ENCODE peak calls at places on chromosomes 3 and 15, in ten cellular contexts. One of them, this sample, is unnamed.

GRCh38 chr15:61227269-61228024 is 1.7 kb downstream of the RORA start:
- DNase-seq in mesenchymal stem cell: peak; percentile 57
- DNase-seq in activated naive CD8-positive, alpha-beta T cell treated with anti-CD3 and anti-CD28 coated beads, Interleukin-2, amount 50 U/mL, for 24 hours: no peak
- DNase-seq in adrenal gland: peak; percentile 47
- DNase-seq in right atrium auricular region: no peak
- DNase-seq in adipocyte: peak; percentile 70
- DNase-seq in KG1: no peak
- DNase-seq in fibroblast of the aortic adventitia: peak; percentile 55
- DNase-seq in osteocyte: no peak
- DNase-seq in LoVo: peak; percentile 49
- DNase-seq in this sample: no peak

GRCh38 chr3:54817628-54818027 is 110.2 kb downstream of the LRTM1 start:
- DNase-seq in mesenchymal stem cell: peak; percentile 24
- DNase-seq in activated naive CD8-positive, alpha-beta T cell treated with anti-CD3 and anti-CD28 coated beads, Interleukin-2, amount 50 U/mL, for 24 hours: no peak
- DNase-seq in adrenal gland: no peak
- DNase-seq in right atrium auricular region: no peak
- DNase-seq in adipocyte: peak; percentile 73
- DNase-seq in KG1: no peak
- DNase-seq in fibroblast of the aortic adventitia: no peak
- DNase-seq in osteocyte: no peak
- DNase-seq in LoVo: no peak
- DNase-seq in this sample: no peak

GRCh38 chr15:62254137-62254934 is 89.3 kb upstream of the C2CD4B start:
- DNase-seq in mesenchymal stem cell: peak; percentile 39
- DNase-seq in activated naive CD8-positive, alpha-beta T cell treated with anti-CD3 and anti-CD28 coated beads, Interleukin-2, amount 50 U/mL, for 24 hours: peak; percentile 79
- DNase-seq in adrenal gland: peak; percentile 63
- DNase-seq in right atrium auricular region: peak; percentile 66
- DNase-seq in adipocyte: peak; percentile 73
- DNase-seq in KG1: peak; percentile 13
- DNase-seq in fibroblast of the aortic adventitia: peak; percentile 64
- DNase-seq in osteocyte: no peak
- DNase-seq in LoVo: peak; percentile 51
- DNase-seq in this sample: no peak

GRCh38 chr3:119194237-119195150 is 21.1 kb downstream of the UPK1B start:
- DNase-seq in mesenchymal stem cell: no peak
- DNase-seq in activated naive CD8-positive, alpha-beta T cell treated with anti-CD3 and anti-CD28 coated beads, Interleukin-2, amount 50 U/mL, for 24 hours: no peak
- DNase-seq in adrenal gland: no peak
- DNase-seq in right atrium auricular region: no peak
- DNase-seq in adipocyte: peak; percentile 34
- DNase-seq in KG1: no peak
- DNase-seq in fibroblast of the aortic adventitia: no peak
- DNase-seq in osteocyte: no peak
- DNase-seq in LoVo: no peak
- DNase-seq in this sample: no peak

GRCh38 chr15:51108933-51109550 is 14.3 kb upstream of the TNFAIP8L3 start:
- DNase-seq in mesenchymal stem cell: peak; percentile 30
- DNase-seq in activated naive CD8-positive, alpha-beta T cell treated with anti-CD3 and anti-CD28 coated beads, Interleukin-2, amount 50 U/mL, for 24 hours: no peak
- DNase-seq in adrenal gland: no peak
- DNase-seq in right atrium auricular region: no peak
- DNase-seq in adipocyte: peak; percentile 62
- DNase-seq in KG1: no peak
- DNase-seq in fibroblast of the aortic adventitia: peak; percentile 97
- DNase-seq in osteocyte: no peak
- DNase-seq in LoVo: no peak
- DNase-seq in this sample: no peak

GRCh38 chr3:138089091-138089490 is 26.3 kb downstream of the DZIP1L start:
- DNase-seq in mesenchymal stem cell: no peak
- DNase-seq in activated naive CD8-positive, alpha-beta T cell treated with anti-CD3 and anti-CD28 coated beads, Interleukin-2, amount 50 U/mL, for 24 hours: no peak
- DNase-seq in adrenal gland: no peak
- DNase-seq in right atrium auricular region: no peak
- DNase-seq in adipocyte: peak; percentile 88
- DNase-seq in KG1: no peak
- DNase-seq in fibroblast of the aortic adventitia: peak; percentile 57
- DNase-seq in osteocyte: no peak
- DNase-seq in LoVo: no peak
- DNase-seq in this sample: no peak

GRCh38 chr15:80581976-80582375 is 113.1 kb upstream of the ABHD17C start:
- DNase-seq in mesenchymal stem cell: peak; percentile 60
- DNase-seq in activated naive CD8-positive, alpha-beta T cell treated with anti-CD3 and anti-CD28 coated beads, Interleukin-2, amount 50 U/mL, for 24 hours: no peak
- DNase-seq in adrenal gland: peak; percentile 63
- DNase-seq in right atrium auricular region: no peak
- DNase-seq in adipocyte: no peak
- DNase-seq in KG1: no peak
- DNase-seq in fibroblast of the aortic adventitia: peak; percentile 27
- DNase-seq in osteocyte: no peak
- DNase-seq in LoVo: no peak
- DNase-seq in this sample: no peak

GRCh38 chr15:59224474-59224873 is 17.8 kb downstream of the LDHAL6B start:
- DNase-seq in mesenchymal stem cell: no peak
- DNase-seq in activated naive CD8-positive, alpha-beta T cell treated with anti-CD3 and anti-CD28 coated beads, Interleukin-2, amount 50 U/mL, for 24 hours: no peak
- DNase-seq in adrenal gland: peak; percentile 16
- DNase-seq in right atrium auricular region: no peak
- DNase-seq in adipocyte: no peak
- DNase-seq in KG1: no peak
- DNase-seq in fibroblast of the aortic adventitia: no peak
- DNase-seq in osteocyte: peak; percentile 34
- DNase-seq in LoVo: no peak
- DNase-seq in this sample: no peak

GRCh38 chr3:184176377-184177330 is 2.0 kb downstream of the AP2M1 start:
- DNase-seq in mesenchymal stem cell: peak; percentile 98
- DNase-seq in activated naive CD8-positive, alpha-beta T cell treated with anti-CD3 and anti-CD28 coated beads, Interleukin-2, amount 50 U/mL, for 24 hours: no peak
- DNase-seq in adrenal gland: peak; percentile 91
- DNase-seq in right atrium auricular region: peak; percentile 87
- DNase-seq in adipocyte: peak; percentile 95
- DNase-seq in KG1: no peak
- DNase-seq in fibroblast of the aortic adventitia: peak; percentile 92
- DNase-seq in osteocyte: peak; percentile 94
- DNase-seq in LoVo: no peak
- DNase-seq in this sample: no peak

GRCh38 chr15:59522988-59523461 is 85.0 kb downstream of the FAM81A start:
- DNase-seq in mesenchymal stem cell: no peak
- DNase-seq in activated naive CD8-positive, alpha-beta T cell treated with anti-CD3 and anti-CD28 coated beads, Interleukin-2, amount 50 U/mL, for 24 hours: peak; percentile 37
- DNase-seq in adrenal gland: no peak
- DNase-seq in right atrium auricular region: peak; percentile 55
- DNase-seq in adipocyte: no peak
- DNase-seq in KG1: no peak
- DNase-seq in fibroblast of the aortic adventitia: no peak
- DNase-seq in osteocyte: peak; percentile 75
- DNase-seq in LoVo: no peak
- DNase-seq in this sample: no peak

GRCh38 chr3:16828815-16829214 is 55.9 kb upstream of the PLCL2 start:
- DNase-seq in mesenchymal stem cell: peak; percentile 25
- DNase-seq in activated naive CD8-positive, alpha-beta T cell treated with anti-CD3 and anti-CD28 coated beads, Interleukin-2, amount 50 U/mL, for 24 hours: peak; percentile 49
- DNase-seq in adrenal gland: peak; percentile 40
- DNase-seq in right atrium auricular region: no peak
- DNase-seq in adipocyte: peak; percentile 25
- DNase-seq in KG1: no peak
- DNase-seq in fibroblast of the aortic adventitia: peak; percentile 59
- DNase-seq in osteocyte: no peak
- DNase-seq in LoVo: peak; percentile 24
- DNase-seq in this sample: peak; percentile 44

GRCh38 chr3:28680050-28680449 is 331.4 kb upstream of the AZI2 start:
- DNase-seq in mesenchymal stem cell: no peak
- DNase-seq in activated naive CD8-positive, alpha-beta T cell treated with anti-CD3 and anti-CD28 coated beads, Interleukin-2, amount 50 U/mL, for 24 hours: no peak
- DNase-seq in adrenal gland: no peak
- DNase-seq in right atrium auricular region: no peak
- DNase-seq in adipocyte: no peak
- DNase-seq in KG1: no peak
- DNase-seq in fibroblast of the aortic adventitia: no peak
- DNase-seq in osteocyte: no peak
- DNase-seq in LoVo: no peak
- DNase-seq in this sample: no peak

GRCh38 chr15:76994971-76995945 is at the start of gene PSTPIP1:
- DNase-seq in mesenchymal stem cell: no peak
- DNase-seq in activated naive CD8-positive, alpha-beta T cell treated with anti-CD3 and anti-CD28 coated beads, Interleukin-2, amount 50 U/mL, for 24 hours: peak; percentile 74
- DNase-seq in adrenal gland: no peak
- DNase-seq in right atrium auricular region: no peak
- DNase-seq in adipocyte: no peak
- DNase-seq in KG1: peak; percentile 70
- DNase-seq in fibroblast of the aortic adventitia: peak; percentile 23
- DNase-seq in osteocyte: no peak
- DNase-seq in LoVo: no peak
- DNase-seq in this sample: no peak

GRCh38 chr15:90883971-90884718 is at the start of gene FES:
- DNase-seq in mesenchymal stem cell: peak; percentile 56
- DNase-seq in activated naive CD8-positive, alpha-beta T cell treated with anti-CD3 and anti-CD28 coated beads, Interleukin-2, amount 50 U/mL, for 24 hours: no peak
- DNase-seq in adrenal gland: peak; percentile 51
- DNase-seq in right atrium auricular region: no peak
- DNase-seq in adipocyte: peak; percentile 40
- DNase-seq in KG1: peak; percentile 34
- DNase-seq in fibroblast of the aortic adventitia: peak; percentile 49
- DNase-seq in osteocyte: no peak
- DNase-seq in LoVo: no peak
- DNase-seq in this sample: no peak

GRCh38 chr3:170469151-170470062 is 50.7 kb downstream of the CLDN11 start:
- DNase-seq in mesenchymal stem cell: peak; percentile 37
- DNase-seq in activated naive CD8-positive, alpha-beta T cell treated with anti-CD3 and anti-CD28 coated beads, Interleukin-2, amount 50 U/mL, for 24 hours: no peak
- DNase-seq in adrenal gland: no peak
- DNase-seq in right atrium auricular region: no peak
- DNase-seq in adipocyte: peak; percentile 49
- DNase-seq in KG1: no peak
- DNase-seq in fibroblast of the aortic adventitia: peak; percentile 73
- DNase-seq in osteocyte: no peak
- DNase-seq in LoVo: no peak
- DNase-seq in this sample: no peak

GRCh38 chr3:171840831-171841619 is 2.1 kb upstream of the TMEM212 start:
- DNase-seq in mesenchymal stem cell: peak; percentile 18
- DNase-seq in activated naive CD8-positive, alpha-beta T cell treated with anti-CD3 and anti-CD28 coated beads, Interleukin-2, amount 50 U/mL, for 24 hours: no peak
- DNase-seq in adrenal gland: no peak
- DNase-seq in right atrium auricular region: no peak
- DNase-seq in adipocyte: no peak
- DNase-seq in KG1: no peak
- DNase-seq in fibroblast of the aortic adventitia: no peak
- DNase-seq in osteocyte: no peak
- DNase-seq in LoVo: no peak
- DNase-seq in this sample: no peak

GRCh38 chr3:74443102-74443501 is 171.4 kb downstream of the CNTN3 start:
- DNase-seq in mesenchymal stem cell: no peak
- DNase-seq in activated naive CD8-positive, alpha-beta T cell treated with anti-CD3 and anti-CD28 coated beads, Interleukin-2, amount 50 U/mL, for 24 hours: no peak
- DNase-seq in adrenal gland: no peak
- DNase-seq in right atrium auricular region: no peak
- DNase-seq in adipocyte: no peak
- DNase-seq in KG1: no peak
- DNase-seq in fibroblast of the aortic adventitia: peak; percentile 48
- DNase-seq in osteocyte: no peak
- DNase-seq in LoVo: no peak
- DNase-seq in this sample: no peak

GRCh38 chr3:179666030-179666429 is 13.2 kb downstream of the USP13 start:
- DNase-seq in mesenchymal stem cell: no peak
- DNase-seq in activated naive CD8-positive, alpha-beta T cell treated with anti-CD3 and anti-CD28 coated beads, Interleukin-2, amount 50 U/mL, for 24 hours: no peak
- DNase-seq in adrenal gland: no peak
- DNase-seq in right atrium auricular region: no peak
- DNase-seq in adipocyte: no peak
- DNase-seq in KG1: no peak
- DNase-seq in fibroblast of the aortic adventitia: no peak
- DNase-seq in osteocyte: no peak
- DNase-seq in LoVo: no peak
- DNase-seq in this sample: no peak

GRCh38 chr3:161284989-161285388 is 63.9 kb downstream of the NMD3 start:
- DNase-seq in mesenchymal stem cell: no peak
- DNase-seq in activated naive CD8-positive, alpha-beta T cell treated with anti-CD3 and anti-CD28 coated beads, Interleukin-2, amount 50 U/mL, for 24 hours: no peak
- DNase-seq in adrenal gland: no peak
- DNase-seq in right atrium auricular region: no peak
- DNase-seq in adipocyte: peak; percentile 57
- DNase-seq in KG1: no peak
- DNase-seq in fibroblast of the aortic adventitia: no peak
- DNase-seq in osteocyte: no peak
- DNase-seq in LoVo: no peak
- DNase-seq in this sample: no peak

GRCh38 chr15:68413363-68414255 is 18.4 kb downstream of the ITGA11 start:
- DNase-seq in mesenchymal stem cell: no peak
- DNase-seq in activated naive CD8-positive, alpha-beta T cell treated with anti-CD3 and anti-CD28 coated beads, Interleukin-2, amount 50 U/mL, for 24 hours: no peak
- DNase-seq in adrenal gland: no peak
- DNase-seq in right atrium auricular region: peak; percentile 62
- DNase-seq in adipocyte: no peak
- DNase-seq in KG1: no peak
- DNase-seq in fibroblast of the aortic adventitia: peak; percentile 79
- DNase-seq in osteocyte: peak; percentile 62
- DNase-seq in LoVo: no peak
- DNase-seq in this sample: no peak

GRCh38 chr3:22371592-22372291 is 620.7 kb upstream of the ZNF385D start:
- DNase-seq in mesenchymal stem cell: no peak
- DNase-seq in activated naive CD8-positive, alpha-beta T cell treated with anti-CD3 and anti-CD28 coated beads, Interleukin-2, amount 50 U/mL, for 24 hours: no peak
- DNase-seq in adrenal gland: no peak
- DNase-seq in right atrium auricular region: no peak
- DNase-seq in adipocyte: no peak
- DNase-seq in KG1: no peak
- DNase-seq in fibroblast of the aortic adventitia: no peak
- DNase-seq in osteocyte: no peak
- DNase-seq in LoVo: no peak
- DNase-seq in this sample: no peak

GRCh38 chr15:32802296-32802936 is 84.6 kb downstream of the GREM1 start:
- DNase-seq in mesenchymal stem cell: peak; percentile 94
- DNase-seq in activated naive CD8-positive, alpha-beta T cell treated with anti-CD3 and anti-CD28 coated beads, Interleukin-2, amount 50 U/mL, for 24 hours: peak; percentile 4
- DNase-seq in adrenal gland: no peak
- DNase-seq in right atrium auricular region: no peak
- DNase-seq in adipocyte: peak; percentile 94
- DNase-seq in KG1: peak; percentile 67
- DNase-seq in fibroblast of the aortic adventitia: peak; percentile 93
- DNase-seq in osteocyte: no peak
- DNase-seq in LoVo: peak; percentile 9
- DNase-seq in this sample: no peak

This sample was measured in stimulated activated naive B cell treated with anti-CD40 and anti-IgM and Interleukin-4, amounts not matched to agents 10 μg/mL and 1 μg/mL and 100 μg/mL, for 72 hours.